ENCODE peak calls at places on chromosomes 3 and 15, in ten cellular contexts. Z, R, K, C, E, H, W, Q, J and L are unnamed samples.

GRCh38 chr15:42084465-42085235 is 9.7 kb downstream of the PLA2G4D start:
- DNase-seq in H (peak; percentile 61), R (peak; percentile 57), K (peak; percentile 62), J (peak; percentile 73), E (peak; percentile 23), C (peak; percentile 25), Q (no peak), W (peak; percentile 69), Z (peak; percentile 85), L (peak; percentile 42)

GRCh38 chr3:112228786-112229185 is 65.2 kb downstream of the SLC9C1 start:
- DNase-seq in J (no peak), C (no peak), Q (no peak), E (no peak), K (no peak), W (no peak), Z (no peak), R (no peak), H (no peak), L (no peak)

GRCh38 chr3:71356272-71356671 is 227.3 kb downstream of the FOXP1 start:
- DNase-seq in R (no peak), C (no peak), K (no peak), E (peak; percentile 57), H (no peak), Z (no peak), W (peak; percentile 65), Q (no peak), J (no peak), L (no peak)

GRCh38 chr3:188745031-188745430 is 426.7 kb upstream of the TPRG1 start:
- DNase-seq in E (no peak), J (no peak), C (no peak), K (no peak), Q (no peak), Z (no peak), H (no peak), R (no peak), W (no peak), L (no peak)

GRCh38 chr3:134323966-134324962 is 50.0 kb downstream of the AMOTL2 start:
- DNase-seq in W (no peak), Z (no peak), Q (no peak), E (no peak), J (no peak), R (no peak), H (no peak), K (no peak), C (no peak), L (no peak)

GRCh38 chr3:124429129-124429815 is 301.0 kb upstream of the UMPS start:
- DNase-seq in K (peak; percentile 16), C (peak; percentile 69), J (no peak), Q (no peak), H (no peak), E (no peak), Z (no peak), R (peak; percentile 4), W (no peak), L (no peak)

GRCh38 chr3:13111173-13111873 is 38.1 kb upstream of the IQSEC1 start:
- DNase-seq in R (no peak), Z (no peak), C (no peak), E (peak; percentile 36), J (no peak), Q (no peak), H (no peak), W (no peak), K (no peak), L (no peak)

GRCh38 chr15:51229907-51230328 is 108.5 kb downstream of the CYP19A1 start:
- DNase-seq in E (no peak), W (no peak), C (peak; percentile 22), J (no peak), Q (no peak), R (peak; percentile 52), H (no peak), K (peak; percentile 62), Z (no peak), L (no peak)

GRCh38 chr3:184563569-184563925 is 2.0 kb downstream of the EPHB3 start:
- DNase-seq in J (no peak), K (no peak), W (no peak), C (no peak), R (no peak), Z (no peak), Q (no peak), E (no peak), H (no peak), L (no peak)

GRCh38 chr3:64568895-64569509 is 118.8 kb downstream of the ADAMTS9 start:
- DNase-seq in K (no peak), H (no peak), R (no peak), Q (no peak), J (no peak), Z (no peak), E (no peak), W (no peak), C (no peak), L (no peak)

GRCh38 chr3:121796970-121797369 is 37.9 kb downstream of the IQCB1 start:
- DNase-seq in H (no peak), Q (no peak), J (no peak), K (no peak), R (no peak), E (no peak), W (no peak), C (no peak), Z (no peak), L (no peak)

GRCh38 chr3:16884084-16884747 is 539 bp upstream of the PLCL2 start:
- DNase-seq in W (peak; percentile 88), J (peak; percentile 84), Z (peak; percentile 91), E (peak; percentile 78), H (no peak), R (peak; percentile 28), Q (peak; percentile 38), C (peak; percentile 39), K (peak; percentile 56), L (peak; percentile 70)

GRCh38 chr15:28978661-28979060 is 92.9 kb downstream of the APBA2 start:
- DNase-seq in R (no peak), E (no peak), H (no peak), C (no peak), Q (no peak), W (no peak), K (no peak), J (no peak), Z (no peak), L (no peak)

GRCh38 chr15:79290642-79291275 is 8.2 kb downstream of the ANKRD34C start:
- DNase-seq in K (no peak), E (no peak), W (no peak), C (no peak), Q (no peak), H (no peak), R (no peak), J (no peak), Z (no peak), L (no peak)

GRCh38 chr15:79299836-79300235 is 11.1 kb upstream of the TMED3 start:
- DNase-seq in W (no peak), C (no peak), J (no peak), H (no peak), E (no peak), Z (no peak), Q (no peak), K (no peak), R (no peak), L (no peak)

GRCh38 chr15:79292011-79292410 is 9.5 kb downstream of the ANKRD34C start:
- DNase-seq in Q (no peak), E (no peak), C (no peak), Z (no peak), W (no peak), R (no peak), H (no peak), J (no peak), K (no peak), L (no peak)

GRCh38 chr15:79294075-79294474 is 11.6 kb downstream of the ANKRD34C start:
- DNase-seq in C (no peak), J (no peak), R (no peak), Z (peak; percentile 13), H (no peak), Q (no peak), K (no peak), E (no peak), W (no peak), L (no peak)

DNA sequence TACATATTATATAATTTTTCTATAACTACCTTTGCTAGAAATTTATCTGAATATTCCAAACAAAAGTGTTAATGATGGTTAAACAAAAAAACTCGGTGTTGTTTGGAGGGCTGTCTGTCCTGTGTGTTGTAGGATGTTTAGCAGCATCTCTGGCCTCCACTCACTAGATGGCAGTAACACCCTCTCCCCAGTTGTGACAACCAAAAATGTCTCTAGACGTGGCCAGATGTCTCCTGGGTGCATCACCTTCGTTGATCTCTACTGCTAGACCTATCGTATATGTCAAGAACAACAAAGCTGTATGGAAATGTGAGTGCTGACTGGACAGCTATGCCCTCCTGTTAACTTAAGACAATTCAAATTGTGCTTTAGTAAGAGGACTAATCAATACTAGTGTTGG is 14.1 kb downstream of the ANKRD34C start:
- DNase-seq in Z (no peak), J (no peak), H (no peak), W (no peak), C (no peak), Q (no peak), R (peak; percentile 18), K (no peak), E (no peak), L (no peak)
- TF ChIP-seq CTCF in Z (no peak), J (no peak), H (no peak), W (no peak), C (no peak), Q (no peak), R (peak; percentile 34), K (peak; percentile 15), E (no peak), L (no peak)

GRCh38 chr3:41508063-41508696 is 308.9 kb downstream of the CTNNB1 start:
- DNase-seq in Z (peak; percentile 29), W (no peak), R (no peak), C (peak; percentile 26), K (no peak), E (no peak), J (no peak), H (no peak), Q (no peak), L (no peak)
- TF ChIP-seq CTCF in Z (no peak), W (no peak), R (peak; percentile 14), C (no peak), K (no peak), E (no peak), J (no peak), H (no peak), Q (no peak), L (no peak)

GRCh38 chr15:68809517-68809916 is 11.2 kb downstream of the ANP32A start:
- DNase-seq in W (no peak), E (no peak), Q (no peak), H (no peak), C (no peak), J (no peak), K (no peak), Z (no peak), R (no peak), L (no peak)
- TF ChIP-seq CTCF in W (no peak), E (no peak), Q (no peak), H (no peak), C (no peak), J (no peak), K (no peak), Z (no peak), R (no peak), L (no peak)

GRCh38 chr3:75171632-75172230 is 492.4 kb upstream of the FRG2C start:
- DNase-seq in K (peak; percentile 24), J (no peak), E (no peak), Z (no peak), H (no peak), C (peak; percentile 2), W (no peak), R (peak; percentile 15), Q (no peak), L (no peak)
- TF ChIP-seq CTCF in K (peak; percentile 37), J (peak; percentile 37), E (no peak), Z (no peak), H (peak; percentile 68), C (peak; percentile 15), W (no peak), R (no peak), Q (peak; percentile 47), L (no peak)

GRCh38 chr3:170869645-170870593 is at the start of gene RPL22L1:
- DNase-seq in R (peak; percentile 98), E (peak; percentile 95), H (peak; percentile 96), J (peak; percentile 92), C (peak; percentile 95), K (peak; percentile 97), W (peak; percentile 99), Q (peak; percentile 76), Z (peak; percentile 91), L (peak; percentile 89)
- TF ChIP-seq CTCF in R (no peak), E (peak; percentile 8), H (peak; percentile 63), J (peak; percentile 27), C (peak; percentile 29), K (no peak), W (no peak), Q (no peak), Z (no peak), L (no peak)